ENCODE peak calls at places on chromosome 2, in five cellular contexts. L is neuronal stem cell, E is IMR-90, M is trophoblast cell, K is H1. X is an unnamed sample. For H3K9me3, the result is how much of the 10 kb centered on the place peaks cover.

GRCh38 chr2:186771395-186771794 is 77.5 kb downstream of the FAM171B start:
- DNase-seq in L (no peak), E (peak), M (peak), K (no peak), X (peak)

GRCh38 chr2:51510298-51510697 is 478.4 kb upstream of the NRXN1 start:
- DNase-seq in L (no peak), E (no peak), M (no peak), K (no peak), X (no peak)

GRCh38 chr2:156999657-157000056 is 257.8 kb upstream of the GALNT5 start:
- DNase-seq in L (no peak), E (no peak), M (no peak), K (no peak), X (no peak)

GRCh38 chr2:8148260-8148880 is 533.5 kb upstream of the ID2 start:
- DNase-seq in L (no peak), E (peak), M (peak), K (no peak), X (peak)

GRCh38 chr2:206063635-206064034 is 22.3 kb downstream of the INO80D start:
- DNase-seq in L (no peak), E (no peak), M (no peak), K (no peak), X (no peak)

GRCh38 chr2:218074031-218074430 is 5.0 kb downstream of the RUFY4 start:
- DNase-seq in L (peak), E (peak), M (no peak), K (peak), X (peak)

GRCh38 chr2:231604685-231605606 is 12.3 kb downstream of the TEX44 start:
- DNase-seq in L (peak), E (peak), M (peak), K (peak), X (peak)

GRCh38 chr2:110674620-110675555 is 3.0 kb downstream of the BUB1 start:
- DNase-seq in L (no peak), E (peak), M (no peak), K (no peak), X (peak)

GRCh38 chr2:147860009-147860408 is 15.2 kb downstream of the ACVR2A start:
- DNase-seq in L (no peak), E (no peak), M (no peak), K (no peak), X (no peak)

GRCh38 chr2:124566518-124566970 is 541.5 kb downstream of the CNTNAP5 start:
- DNase-seq in L (no peak), E (no peak), M (no peak), K (no peak), X (no peak)

GRCh38 chr2:128394004-128394730 is 75.5 kb upstream of the HS6ST1 start:
- DNase-seq in L (no peak), E (no peak), M (no peak), K (no peak), X (no peak)

GRCh38 chr2:217610411-217610814 is 392.4 kb downstream of the TNS1 start:
- DNase-seq in L (no peak), E (no peak), M (no peak), K (no peak), X (no peak)

GRCh38 chr2:197674546-197674945 is 841 bp downstream of the RFTN2 start:
- DNase-seq in L (no peak), E (peak), M (no peak), K (no peak), X (peak)

GRCh38 chr2:2104331-2104730 is 226.7 kb downstream of the MYT1L start:
- DNase-seq in L (no peak), E (no peak), M (no peak), K (no peak), X (no peak)

GRCh38 chr2:25305809-25306208 is 35.9 kb downstream of the DNMT3A start:
- DNase-seq in L (no peak), E (no peak), M (no peak), K (no peak), X (no peak)

GRCh38 chr2:8412586-8412985 is 269.3 kb upstream of the ID2 start:
- DNase-seq in L (no peak), E (no peak), M (no peak), K (no peak), X (peak)

GRCh38 chr2:196277002-196277401 is 105.6 kb upstream of the STK17B start:
- DNase-seq in L (no peak), E (peak), M (no peak), K (no peak), X (peak)

GRCh38 chr2:47504174-47504810 is 101.3 kb downstream of the MSH2 start:
- DNase-seq in L (no peak), E (no peak), M (no peak), K (no peak), X (no peak)

GRCh38 chr2:160652236-160652635 is 158.6 kb upstream of the RBMS1 start:
- DNase-seq in L (no peak), E (no peak), M (peak), K (no peak), X (no peak)

GRCh38 chr2:199659207-199659606 is 191.8 kb downstream of the FTCDNL1 start:
- DNase-seq in L (peak), E (peak), M (no peak), K (peak), X (peak)

GRCh38 chr2:155904720-155905119 is 427.8 kb downstream of the NR4A2 start:
- DNase-seq in L (no peak), E (no peak), M (no peak), K (no peak), X (no peak)

GRCh38 chr2:48438266-48438665 is 91.7 kb upstream of the STON1 start:
- DNase-seq in L (no peak), E (no peak), M (no peak), K (no peak), X (no peak)

GRCh38 chr2:207984765-207985480 is 40.4 kb downstream of the PLEKHM3 start:
- DNase-seq in L (no peak), E (no peak), M (peak), K (no peak), X (no peak)

GRCh38 chr2:230678451-230678850 is 34.2 kb upstream of the CAB39 start:
- DNase-seq in L (no peak), E (no peak), M (no peak), K (no peak), X (no peak)

GRCh38 chr2:178418426-178418825 is 32.5 kb downstream of the PRKRA start:
- DNase-seq in L (no peak), E (peak), M (no peak), K (no peak), X (peak)

DNA sequence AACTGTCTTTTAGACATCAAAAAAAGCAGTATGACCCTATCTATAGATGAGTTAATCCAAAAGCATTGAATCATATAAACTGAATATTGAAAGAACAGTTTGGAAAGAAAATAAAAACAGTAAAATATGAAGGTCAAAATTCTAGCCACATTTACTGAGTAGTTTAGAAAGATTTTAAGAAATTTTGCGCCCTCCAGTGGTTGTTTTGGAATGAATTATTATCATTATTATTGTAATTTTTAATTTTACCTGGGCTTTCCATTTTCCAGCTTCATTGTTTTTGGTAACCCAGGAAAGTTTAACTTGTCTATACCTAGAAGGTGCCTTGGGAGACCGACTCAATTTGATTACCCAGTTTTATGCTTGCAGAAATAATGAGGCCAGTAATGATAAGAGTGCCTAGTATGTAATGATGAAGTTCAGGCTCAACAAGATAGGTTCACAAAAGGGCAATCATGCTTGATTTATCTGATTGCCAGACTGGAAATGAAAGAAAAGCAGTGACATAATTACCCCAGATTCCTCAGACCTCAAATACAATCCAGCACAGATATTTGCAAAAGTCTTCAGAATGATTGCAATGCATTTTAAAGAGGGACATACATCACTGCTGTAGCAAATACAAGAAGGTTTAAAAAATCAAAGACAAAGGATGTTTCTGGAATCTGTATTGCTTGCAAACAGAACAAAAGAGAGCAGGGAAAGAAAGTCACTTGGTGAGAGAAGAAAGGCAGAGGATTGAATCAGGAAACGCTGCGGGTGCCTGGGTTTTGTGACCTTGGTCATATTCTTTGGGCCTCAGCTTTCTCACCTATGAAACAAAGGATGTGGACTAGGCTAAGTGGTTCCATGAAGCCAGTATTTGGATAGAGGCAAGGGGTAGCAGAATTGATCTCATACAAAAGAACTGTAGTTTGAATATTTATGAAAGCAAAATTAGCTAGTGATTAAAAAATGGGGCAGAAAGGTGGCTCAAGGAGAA is 153.8 kb downstream of the MAP2 start:
- DNase-seq in L (peak), E (peak), M (no peak), K (no peak), X (peak)
- H2BK120ac ChIP-seq in L (no peak), E (no peak), M (no peak), K (no peak), X (no peak)

GRCh38 chr2:81481994-81482368 is 1177.4 kb upstream of the LRRTM1 start:
- DNase-seq in L (no peak), E (no peak), M (peak), K (no peak), X (no peak)
- H3K4me3 ChIP-seq in L (no peak), E (no peak), M (no peak), K (no peak), X (no peak)

GRCh38 chr2:5188636-5189035 is 503.5 kb upstream of the SOX11 start:
- DNase-seq in L (no peak), E (no peak), M (no peak), K (no peak), X (no peak)
- H3K9me3 ChIP-seq in L (under half), E (under half), M (under half), K (under half), X (under half)

GRCh38 chr2:70961648-70961994 is 16.8 kb upstream of the ANKRD53 start:
- DNase-seq in L (no peak), E (no peak), M (no peak), K (no peak), X (no peak)

GRCh38 chr2:70962211-70962884 is 16.1 kb upstream of the ANKRD53 start:
- DNase-seq in L (no peak), E (no peak), M (peak), K (peak), X (no peak)

GRCh38 chr2:70959271-70959761 is 19.1 kb upstream of the ANKRD53 start:
- DNase-seq in L (no peak), E (no peak), M (peak), K (peak), X (no peak)

GRCh38 chr2:70959851-70960832 is 18.3 kb upstream of the ANKRD53 start:
- DNase-seq in L (no peak), E (no peak), M (peak), K (peak), X (no peak)

DNA sequence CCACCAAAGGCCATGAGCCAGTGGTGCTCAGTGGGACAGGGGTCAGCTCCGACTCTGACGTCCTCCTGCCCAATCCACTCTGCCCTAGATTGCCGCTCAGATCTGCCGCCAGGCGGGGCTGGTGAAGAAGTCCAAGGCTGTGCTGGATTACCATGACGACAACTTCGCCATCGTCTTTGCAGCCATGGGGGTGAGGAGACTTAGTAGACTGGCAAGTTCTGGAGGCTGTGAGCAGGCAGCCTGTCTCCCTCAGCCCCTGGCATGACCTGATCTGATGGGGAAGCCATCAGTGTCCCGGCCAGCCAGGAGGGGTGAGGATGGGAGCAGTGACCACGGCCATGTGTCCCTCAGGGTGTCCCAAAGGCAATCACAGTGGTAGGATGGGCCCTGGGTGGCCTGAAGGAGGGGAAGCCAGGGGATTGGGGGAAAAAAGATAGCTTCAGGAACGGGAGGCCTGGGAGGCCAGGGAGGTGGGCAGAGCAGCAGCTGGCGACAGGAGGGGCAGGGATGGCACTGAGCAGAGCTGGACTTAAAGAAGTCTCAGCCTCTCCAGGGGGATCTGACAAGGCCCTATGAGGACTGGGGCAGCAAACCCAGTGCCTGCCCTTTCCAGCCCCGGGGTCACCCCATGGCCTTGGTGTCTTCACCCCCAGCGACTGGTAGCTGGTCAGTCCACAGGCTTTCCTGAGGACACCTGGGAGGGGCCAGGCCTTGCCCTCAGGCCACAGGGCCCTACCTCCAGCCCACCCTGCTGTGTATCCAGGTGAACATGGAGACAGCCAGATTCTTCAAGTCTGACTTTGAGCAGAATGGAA is 17.4 kb upstream of the ANKRD53 start:
- DNase-seq in L (no peak), E (no peak), M (peak), K (peak), X (no peak)
- H2BK120ac ChIP-seq in L (no peak), E (no peak), M (no peak), K (no peak), X (no peak)

GRCh38 chr2:38495880-38496279 is 106.8 kb downstream of the HNRNPLL start:
- DNase-seq in L (no peak), E (no peak), M (no peak), K (no peak), X (no peak)
- H3K4me3 ChIP-seq in L (no peak), E (no peak), M (no peak), K (no peak), X (no peak)